ENCODE peak calls at places on chromosome 7, in four cellular contexts. One of them, this sample, is unnamed.
A peak's percentile ranks its signal among the peaks of the same experiment; 100 is the strongest.

GRCh38 chr7:11469028-11469718 is 362.8 kb downstream of the THSD7A start:
- DNase-seq in GM23338: no peak
- DNase-seq in HCT116: no peak
- DNase-seq in stomach: no peak
- DNase-seq in this sample: no peak

GRCh38 chr7:98133621-98134266 is 27.1 kb downstream of the LMTK2 start:
- DNase-seq in HCT116: peak; percentile 55
- DNase-seq in stomach: no peak
- DNase-seq in GM23338: no peak
- DNase-seq in this sample: no peak

GRCh38 chr7:77894574-77895091 is 96.1 kb downstream of the PHTF2 start:
- DNase-seq in stomach: no peak
- DNase-seq in GM23338: no peak
- DNase-seq in HCT116: no peak
- DNase-seq in this sample: no peak

GRCh38 chr7:18890134-18890533 is 227.3 kb downstream of the TWIST1 start:
- DNase-seq in HCT116: no peak
- DNase-seq in GM23338: no peak
- DNase-seq in stomach: no peak
- DNase-seq in this sample: no peak

GRCh38 chr7:123210986-123211385 is 11.2 kb upstream of the SLC13A1 start:
- DNase-seq in HCT116: no peak
- DNase-seq in stomach: no peak
- DNase-seq in GM23338: no peak
- DNase-seq in this sample: no peak

GRCh38 chr7:18086165-18087030 is 58.8 kb upstream of the PRPS1L1 start:
- DNase-seq in stomach: no peak
- DNase-seq in GM23338: peak; percentile 59
- DNase-seq in HCT116: no peak
- DNase-seq in this sample: peak; percentile 70

GRCh38 chr7:102395958-102396709 is at the start of gene PRKRIP1:
- DNase-seq in stomach: peak; percentile 84
- DNase-seq in HCT116: peak; percentile 82
- DNase-seq in GM23338: peak; percentile 99
- DNase-seq in this sample: peak; percentile 92

GRCh38 chr7:30646154-30646553 is 36.1 kb downstream of the CRHR2 start:
- DNase-seq in stomach: no peak
- DNase-seq in GM23338: no peak
- DNase-seq in HCT116: no peak
- DNase-seq in this sample: no peak

GRCh38 chr7:93933190-93933589 is 11.7 kb downstream of the GNG11 start:
- DNase-seq in GM23338: no peak
- DNase-seq in HCT116: no peak
- DNase-seq in stomach: no peak
- DNase-seq in this sample: no peak

GRCh38 chr7:69906309-69906995 is 308.2 kb downstream of the AUTS2 start:
- DNase-seq in stomach: no peak
- DNase-seq in HCT116: no peak
- DNase-seq in GM23338: no peak
- DNase-seq in this sample: no peak

GRCh38 chr7:25460426-25460825 is 232.1 kb upstream of the NPVF start:
- DNase-seq in GM23338: no peak
- DNase-seq in HCT116: no peak
- DNase-seq in stomach: no peak
- DNase-seq in this sample: no peak

GRCh38 chr7:27709137-27710075 is 30.6 kb upstream of the TAX1BP1 start:
- DNase-seq in HCT116: no peak
- DNase-seq in GM23338: no peak
- DNase-seq in stomach: no peak
- DNase-seq in this sample: no peak

GRCh38 chr7:125099519-125099918 is 169.9 kb upstream of the POT1 start:
- DNase-seq in stomach: no peak
- DNase-seq in GM23338: no peak
- DNase-seq in HCT116: no peak
- DNase-seq in this sample: no peak

GRCh38 chr7:27946351-27946750 is 206.4 kb downstream of the TAX1BP1 start:
- DNase-seq in HCT116: no peak
- DNase-seq in stomach: no peak
- DNase-seq in GM23338: no peak
- DNase-seq in this sample: no peak

GRCh38 chr7:55484834-55485233 is 87.5 kb downstream of the VOPP1 start:
- DNase-seq in GM23338: no peak
- DNase-seq in HCT116: no peak
- DNase-seq in stomach: no peak
- DNase-seq in this sample: no peak

GRCh38 chr7:100553032-100553431 is 14.0 kb downstream of the AGFG2 start:
- DNase-seq in stomach: no peak
- DNase-seq in HCT116: no peak
- DNase-seq in GM23338: no peak
- DNase-seq in this sample: no peak

GRCh38 chr7:46006212-46006611 is 85.1 kb upstream of the IGFBP3 start:
- DNase-seq in HCT116: no peak
- DNase-seq in stomach: no peak
- DNase-seq in GM23338: no peak
- DNase-seq in this sample: no peak

GRCh38 chr7:117470777-117471176 is 9.0 kb upstream of the CFTR start:
- DNase-seq in stomach: peak; percentile 63
- DNase-seq in GM23338: no peak
- DNase-seq in HCT116: no peak
- DNase-seq in this sample: no peak

GRCh38 chr7:82373890-82374289 is 69.7 kb downstream of the CACNA2D1 start:
- DNase-seq in HCT116: no peak
- DNase-seq in stomach: no peak
- DNase-seq in GM23338: no peak
- DNase-seq in this sample: no peak
- H3K27ac ChIP-seq in HCT116: no peak overlapping the region
- H3K27ac ChIP-seq in stomach: no peak overlapping the region
- H3K27ac ChIP-seq in GM23338: no peak overlapping the region
- H3K27ac ChIP-seq in this sample: no peak overlapping the region

GRCh38 chr7:103811315-103811714 is 178.1 kb downstream of the RELN start:
- DNase-seq in HCT116: no peak
- DNase-seq in GM23338: no peak
- DNase-seq in stomach: no peak
- DNase-seq in this sample: no peak

GRCh38 chr7:103813970-103814369 is 175.5 kb downstream of the RELN start:
- DNase-seq in HCT116: no peak
- DNase-seq in GM23338: no peak
- DNase-seq in stomach: no peak
- DNase-seq in this sample: no peak

GRCh38 chr7:103809229-103809994 is 180.0 kb downstream of the RELN start:
- DNase-seq in GM23338: peak; percentile 23
- DNase-seq in stomach: no peak
- DNase-seq in HCT116: no peak
- DNase-seq in this sample: no peak

GRCh38 chr7:103811997-103812396 is 177.5 kb downstream of the RELN start:
- DNase-seq in stomach: no peak
- DNase-seq in HCT116: no peak
- DNase-seq in GM23338: peak; percentile 49
- DNase-seq in this sample: no peak

GRCh38 chr7:103810112-103810744 is 179.2 kb downstream of the RELN start:
- DNase-seq in GM23338: no peak
- DNase-seq in HCT116: no peak
- DNase-seq in stomach: no peak
- DNase-seq in this sample: no peak
- TF ChIP-seq POLR2AphosphoS5 in GM23338: no peak
- TF ChIP-seq POLR2AphosphoS5 in HCT116: no peak
- TF ChIP-seq POLR2AphosphoS5 in stomach: no peak
- TF ChIP-seq POLR2AphosphoS5 in this sample: no peak

GRCh38 chr7:150330211-150330885 is 7.0 kb upstream of the ACTR3C start:
- DNase-seq in GM23338: no peak
- DNase-seq in HCT116: no peak
- DNase-seq in stomach: no peak
- DNase-seq in this sample: peak; percentile 53
- H3K27ac ChIP-seq in GM23338: peak overlapping the region; percentile 95
- H3K27ac ChIP-seq in HCT116: no peak overlapping the region
- H3K27ac ChIP-seq in stomach: no peak overlapping the region
- H3K27ac ChIP-seq in this sample: no peak overlapping the region

DNA sequence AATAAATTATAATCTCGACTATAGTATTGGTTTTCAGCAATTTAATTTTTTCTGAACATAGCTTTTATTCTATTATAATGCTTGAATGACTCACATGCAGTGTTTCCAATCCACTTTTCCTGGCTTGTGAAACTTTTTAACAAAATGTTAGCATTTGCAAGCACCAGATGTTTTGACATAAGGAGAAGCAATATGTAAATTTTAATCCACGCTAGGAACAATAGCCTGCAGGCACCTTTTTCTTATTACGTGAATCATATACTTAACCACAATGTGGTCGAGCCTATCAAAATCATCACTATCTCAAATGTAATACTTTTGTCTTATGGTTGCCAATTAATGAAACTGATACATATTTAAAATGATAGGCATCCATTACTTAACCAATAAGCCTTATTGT is 97.1 kb downstream of the TFEC start:
- DNase-seq in stomach: no peak
- DNase-seq in HCT116: no peak
- DNase-seq in GM23338: no peak
- DNase-seq in this sample: no peak
- TF ChIP-seq POLR2AphosphoS5 in stomach: no peak
- TF ChIP-seq POLR2AphosphoS5 in HCT116: no peak
- TF ChIP-seq POLR2AphosphoS5 in GM23338: no peak
- TF ChIP-seq POLR2AphosphoS5 in this sample: no peak

GRCh38 chr7:95863-96260 is 96.5 kb upstream of the FAM20C start:
- DNase-seq in stomach: no peak
- DNase-seq in GM23338: no peak
- DNase-seq in HCT116: no peak
- DNase-seq in this sample: no peak
- H3K27ac ChIP-seq in stomach: no peak overlapping the region
- H3K27ac ChIP-seq in GM23338: peak overlapping the region; percentile 62
- H3K27ac ChIP-seq in HCT116: no peak overlapping the region
- H3K27ac ChIP-seq in this sample: no peak overlapping the region

GRCh38 chr7:84647797-84648762 is 453.5 kb upstream of the SEMA3A start:
- DNase-seq in HCT116: no peak
- DNase-seq in stomach: no peak
- DNase-seq in GM23338: no peak
- DNase-seq in this sample: no peak

GRCh38 chr7:84637568-84638338 is 443.2 kb upstream of the SEMA3A start:
- DNase-seq in HCT116: no peak
- DNase-seq in GM23338: peak; percentile 74
- DNase-seq in stomach: no peak
- DNase-seq in this sample: peak; percentile 37

GRCh38 chr7:84640637-84641036 is 446.0 kb upstream of the SEMA3A start:
- DNase-seq in HCT116: no peak
- DNase-seq in GM23338: peak; percentile 32
- DNase-seq in stomach: no peak
- DNase-seq in this sample: no peak

GRCh38 chr7:84638339-84638697 is 443.7 kb upstream of the SEMA3A start:
- DNase-seq in GM23338: no peak
- DNase-seq in HCT116: no peak
- DNase-seq in stomach: no peak
- DNase-seq in this sample: no peak

GRCh38 chr7:84642611-84643010 is 448.0 kb upstream of the SEMA3A start:
- DNase-seq in HCT116: no peak
- DNase-seq in stomach: no peak
- DNase-seq in GM23338: no peak
- DNase-seq in this sample: no peak
- TF ChIP-seq POLR2AphosphoS5 in HCT116: no peak
- TF ChIP-seq POLR2AphosphoS5 in stomach: no peak
- TF ChIP-seq POLR2AphosphoS5 in GM23338: no peak
- TF ChIP-seq POLR2AphosphoS5 in this sample: no peak

DNA sequence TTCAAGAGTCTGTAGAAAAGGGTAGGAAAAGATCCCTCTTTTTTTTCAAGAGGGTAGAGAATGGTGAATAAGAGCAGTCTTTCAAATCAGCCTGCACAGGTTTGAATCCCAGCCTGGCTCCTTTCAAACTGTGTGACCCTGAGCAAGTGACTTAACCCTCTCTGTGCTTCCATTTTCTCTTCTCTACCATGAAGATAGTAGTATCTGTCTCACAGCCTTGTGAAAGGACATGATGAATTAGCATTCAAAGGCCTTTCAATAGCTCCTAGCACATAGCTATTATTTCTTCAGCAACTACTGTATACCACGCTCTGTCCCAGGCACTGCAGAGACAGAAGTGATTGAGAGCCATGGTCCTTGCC is 25.4 kb downstream of the LEP start:
- DNase-seq in HCT116: no peak
- DNase-seq in stomach: no peak
- DNase-seq in GM23338: no peak
- DNase-seq in this sample: no peak
- H3K27ac ChIP-seq in HCT116: no peak overlapping the region
- H3K27ac ChIP-seq in stomach: no peak overlapping the region
- H3K27ac ChIP-seq in GM23338: peak overlapping the region; percentile 65
- H3K27ac ChIP-seq in this sample: no peak overlapping the region

GRCh38 chr7:21193895-21194294 is 234.0 kb upstream of the SP4 start:
- DNase-seq in HCT116: no peak
- DNase-seq in GM23338: peak; percentile 47
- DNase-seq in stomach: no peak
- DNase-seq in this sample: no peak

GRCh38 chr7:21192662-21193061 is 235.2 kb upstream of the SP4 start:
- DNase-seq in GM23338: no peak
- DNase-seq in stomach: no peak
- DNase-seq in HCT116: no peak
- DNase-seq in this sample: no peak

GRCh38 chr7:21185866-21186265 is 242.0 kb upstream of the SP4 start:
- DNase-seq in HCT116: no peak
- DNase-seq in stomach: no peak
- DNase-seq in GM23338: no peak
- DNase-seq in this sample: no peak

GRCh38 chr7:21194936-21195335 is 232.9 kb upstream of the SP4 start:
- DNase-seq in stomach: no peak
- DNase-seq in GM23338: no peak
- DNase-seq in HCT116: no peak
- DNase-seq in this sample: no peak

GRCh38 chr7:21191317-21192073 is 236.4 kb upstream of the SP4 start:
- DNase-seq in HCT116: no peak
- DNase-seq in GM23338: no peak
- DNase-seq in stomach: no peak
- DNase-seq in this sample: no peak
- TF ChIP-seq POLR2AphosphoS5 in HCT116: no peak
- TF ChIP-seq POLR2AphosphoS5 in GM23338: no peak
- TF ChIP-seq POLR2AphosphoS5 in stomach: no peak
- TF ChIP-seq POLR2AphosphoS5 in this sample: no peak

GRCh38 chr7:75965617-75966016 is 28.8 kb downstream of the TMEM120A start:
- DNase-seq in GM23338: no peak
- DNase-seq in stomach: no peak
- DNase-seq in HCT116: no peak
- DNase-seq in this sample: no peak
- H3K27ac ChIP-seq in GM23338: no peak overlapping the region
- H3K27ac ChIP-seq in stomach: no peak overlapping the region
- H3K27ac ChIP-seq in HCT116: no peak overlapping the region
- H3K27ac ChIP-seq in this sample: peak overlapping the region; percentile 94

GRCh38 chr7:29173458-29173857 is 21.1 kb upstream of the CHN2 start:
- DNase-seq in stomach: no peak
- DNase-seq in GM23338: no peak
- DNase-seq in HCT116: no peak
- DNase-seq in this sample: no peak

GRCh38 chr7:29179110-29179509 is 15.5 kb upstream of the CHN2 start:
- DNase-seq in HCT116: no peak
- DNase-seq in stomach: no peak
- DNase-seq in GM23338: no peak
- DNase-seq in this sample: no peak

GRCh38 chr7:29177963-29178612 is 16.5 kb upstream of the CHN2 start:
- DNase-seq in stomach: peak; percentile 31
- DNase-seq in GM23338: no peak
- DNase-seq in HCT116: no peak
- DNase-seq in this sample: peak; percentile 76
- TF ChIP-seq POLR2AphosphoS5 in stomach: no peak
- TF ChIP-seq POLR2AphosphoS5 in GM23338: no peak
- TF ChIP-seq POLR2AphosphoS5 in HCT116: no peak
- TF ChIP-seq POLR2AphosphoS5 in this sample: no peak

This sample was measured in sigmoid colon.